ENCODE peak calls at places on chromosome 16, in seven cellular contexts. V, L, A, C, X, O and J are unnamed samples.

GRCh38 chr16:9102379-9102778 is 10.9 kb downstream of the HAPSTR1 start:
- DNase-seq in V (no peak), L (no peak), A (no peak), C (no peak), X (peak; percentile 83), O (peak; percentile 95), J (no peak)

GRCh38 chr16:57277586-57277985 is 6.9 kb downstream of the PLLP start:
- DNase-seq in V (no peak), L (peak; percentile 81), A (no peak), C (no peak), X (no peak), O (peak; percentile 80), J (no peak)

GRCh38 chr16:85699628-85700027 is 10.9 kb upstream of the GINS2 start:
- DNase-seq in V (no peak), L (no peak), A (no peak), C (no peak), X (peak; percentile 29), O (peak; percentile 31), J (no peak)

GRCh38 chr16:22063888-22064467 is 28.4 kb upstream of the VWA3A start:
- DNase-seq in V (no peak), L (no peak), A (no peak), C (no peak), X (no peak), O (no peak), J (no peak)

GRCh38 chr16:57384248-57385070 is 12.2 kb downstream of the CX3CL1 start:
- DNase-seq in V (no peak), L (no peak), A (no peak), C (no peak), X (no peak), O (no peak), J (no peak)

GRCh38 chr16:88456356-88457292 is 3.5 kb downstream of the ZFPM1 start:
- DNase-seq in V (no peak), L (no peak), A (no peak), C (no peak), X (no peak), O (no peak), J (no peak)

GRCh38 chr16:23514381-23515152 is 4.3 kb upstream of the GGA2 start:
- DNase-seq in V (no peak), L (peak; percentile 31), A (no peak), C (no peak), X (no peak), O (no peak), J (peak; percentile 58)

GRCh38 chr16:82651921-82652601 is 25.3 kb downstream of the CDH13 start:
- DNase-seq in V (no peak), L (no peak), A (peak; percentile 73), C (no peak), X (no peak), O (no peak), J (no peak)